ENCODE peak calls at places on chromosomes 3 and 15, in four cellular contexts. I is HTR-8/SVneo, E is Daoy, F is LHCN-M2. R is an unnamed sample.

GRCh38 chr3:59605944-59606534 is 556.2 kb upstream of the CFAP20DC start:
- DNase-seq in I (no peak), E (no peak), F (no peak), R (no peak)

GRCh38 chr15:65334586-65335231 is 30.2 kb downstream of the RNU5B-1 start:
- DNase-seq in I (no peak), E (peak; percentile 48), F (no peak), R (no peak)

GRCh38 chr3:142243134-142243533 is 17.7 kb upstream of the GK5 start:
- DNase-seq in I (no peak), E (no peak), F (no peak), R (no peak)

GRCh38 chr15:69885182-69886041 is 212.3 kb downstream of the TLE3 start:
- DNase-seq in I (no peak), E (no peak), F (no peak), R (no peak)

GRCh38 chr15:31488437-31489204 is 162.0 kb downstream of the KLF13 start:
- DNase-seq in I (peak; percentile 81), E (peak; percentile 76), F (peak; percentile 79), R (peak; percentile 80)

GRCh38 chr3:16069149-16069922 is 105.1 kb upstream of the GALNT15 start:
- DNase-seq in I (peak; percentile 60), E (peak; percentile 67), F (peak; percentile 84), R (no peak)

GRCh38 chr3:138125548-138126221 is 6.5 kb downstream of the A4GNT start:
- DNase-seq in I (no peak), E (peak; percentile 25), F (peak; percentile 54), R (no peak)

GRCh38 chr3:8739757-8740508 is 6.3 kb downstream of the CAV3 start:
- DNase-seq in I (peak; percentile 88), E (peak; percentile 82), F (peak; percentile 96), R (no peak)